ENCODE peak calls at places on chromosomes 6 and 20, in eight cellular contexts. Y, E, U, W, P, F, G and O are unnamed samples.

GRCh38 chr6:127966616-127967015 is 65.8 kb upstream of the THEMIS start:
- DNase-seq in E (no peak), W (no peak), Y (no peak), P (no peak), G (no peak), U (no peak), F (no peak), O (no peak)

GRCh38 chr6:28606424-28607391 is 81.0 kb downstream of the GPX5 start:
- DNase-seq in U (no peak), Y (no peak), G (no peak), W (no peak), F (no peak), E (peak), P (peak), O (no peak)

GRCh38 chr20:61806995-61807394 is 258.7 kb downstream of the TAF4 start:
- DNase-seq in G (no peak), U (no peak), P (no peak), W (no peak), Y (no peak), F (no peak), E (no peak), O (no peak)

GRCh38 chr6:43807228-43808061 is 37.4 kb downstream of the VEGFA start:
- DNase-seq in W (no peak), E (no peak), P (no peak), F (peak), G (no peak), U (no peak), Y (no peak), O (no peak)

GRCh38 chr20:63501818-63502670 is 3.2 kb upstream of the EEF1A2 start:
- DNase-seq in W (no peak), Y (no peak), G (no peak), U (no peak), F (no peak), P (no peak), E (no peak), O (peak)

GRCh38 chr20:58421497-58421850 is 32.4 kb downstream of the VAPB start:
- DNase-seq in U (no peak), E (no peak), P (no peak), Y (no peak), F (no peak), G (no peak), W (no peak), O (no peak)

GRCh38 chr20:38878798-38879197 is 47.4 kb upstream of the FAM83D start:
- DNase-seq in P (no peak), W (no peak), U (no peak), G (no peak), F (peak), Y (no peak), E (peak), O (no peak)

GRCh38 chr6:51541847-51542246 is 545.6 kb downstream of the PKHD1 start:
- DNase-seq in Y (no peak), U (no peak), E (no peak), G (no peak), W (no peak), F (no peak), P (no peak), O (no peak)

GRCh38 chr20:42604998-42605970 is 584.4 kb downstream of the PTPRT start:
- DNase-seq in F (no peak), W (no peak), U (no peak), E (no peak), G (no peak), P (no peak), Y (no peak), O (no peak)

GRCh38 chr20:1371830-1372539 is 20.9 kb downstream of the FKBP1A start:
- DNase-seq in W (no peak), G (no peak), E (no peak), Y (no peak), U (peak), F (no peak), P (no peak), O (no peak)

GRCh38 chr20:51860015-51860882 is 57.9 kb upstream of the SALL4 start:
- DNase-seq in W (no peak), P (no peak), F (no peak), U (peak), Y (no peak), G (peak), E (peak), O (no peak)

GRCh38 chr6:74867286-74867685 is 338.6 kb downstream of the COL12A1 start:
- DNase-seq in U (no peak), P (no peak), G (no peak), F (no peak), E (peak), Y (no peak), W (no peak), O (no peak)

GRCh38 chr20:11301699-11302098 is 616.0 kb upstream of the BTBD3 start:
- DNase-seq in W (no peak), U (no peak), F (no peak), G (no peak), P (no peak), Y (no peak), E (no peak), O (no peak)

GRCh38 chr6:15351631-15352030 is 105.8 kb downstream of the JARID2 start:
- DNase-seq in P (no peak), F (no peak), U (no peak), Y (no peak), E (peak), W (no peak), G (peak), O (no peak)

GRCh38 chr6:9532621-9533557 is 882.0 kb downstream of the TFAP2A start:
- DNase-seq in Y (no peak), G (no peak), P (no peak), F (no peak), E (peak), U (no peak), W (no peak), O (no peak)

GRCh38 chr6:15475261-15475660 is 187.6 kb downstream of the DTNBP1 start:
- DNase-seq in F (no peak), U (no peak), W (no peak), G (no peak), P (no peak), Y (no peak), E (no peak), O (no peak)

GRCh38 chr20:33431797-33432381 is 11.7 kb downstream of the SNTA1 start:
- DNase-seq in P (no peak), U (no peak), F (no peak), E (peak), W (no peak), Y (no peak), G (no peak), O (no peak)

GRCh38 chr20:57329608-57330221 is at the start of gene SPO11:
- DNase-seq in F (no peak), Y (no peak), E (no peak), G (no peak), W (no peak), U (no peak), P (no peak), O (no peak)

GRCh38 chr6:170075659-170076223 is 215.1 kb downstream of the DLL1 start:
- DNase-seq in Y (peak), P (no peak), W (no peak), U (no peak), E (no peak), G (no peak), F (no peak), O (no peak)

GRCh38 chr20:25223179-25223661 is 24.7 kb upstream of the PYGB start:
- DNase-seq in F (no peak), E (peak), W (peak), Y (no peak), U (no peak), G (peak), P (peak), O (no peak)

GRCh38 chr6:52420668-52421358 is 671 bp downstream of the EFHC1 start:
- DNase-seq in G (no peak), Y (no peak), E (no peak), P (no peak), W (no peak), F (no peak), U (peak), O (no peak)

GRCh38 chr6:147298461-147298860 is 94.2 kb downstream of the STXBP5 start:
- DNase-seq in G (no peak), P (no peak), U (no peak), E (no peak), W (no peak), Y (no peak), F (no peak), O (no peak)